ENCODE peak calls at places on chromosomes 3 and 15, in nine cellular contexts. Z, F, U, L, X, I, C, A and Q are unnamed samples.

GRCh38 chr3:141996437-141996836 is 120.0 kb downstream of the ATP1B3 start:
- DNase-seq in U (peak), F (no peak), C (peak), I (no peak), A (no peak), X (no peak), Z (no peak), L (no peak), Q (no peak)

GRCh38 chr3:70916375-70917055 is 604.1 kb upstream of the MDFIC2 start:
- DNase-seq in L (no peak), A (no peak), X (no peak), I (no peak), Z (no peak), F (no peak), C (peak), U (no peak), Q (no peak)

GRCh38 chr15:58361291-58361759 is 70.5 kb upstream of the LIPC start:
- DNase-seq in L (peak), X (no peak), A (no peak), C (no peak), Z (no peak), I (no peak), U (no peak), F (no peak), Q (no peak)

GRCh38 chr3:30810617-30811016 is 83.8 kb downstream of the GADL1 start:
- DNase-seq in Z (no peak), L (no peak), X (no peak), C (no peak), I (no peak), U (no peak), F (peak), A (no peak), Q (no peak)

GRCh38 chr3:99633887-99634558 is 4.4 kb upstream of the COL8A1 start:
- DNase-seq in L (peak), U (no peak), A (peak), I (no peak), Z (no peak), X (no peak), F (no peak), C (peak), Q (no peak)

GRCh38 chr15:29029651-29030195 is 143.9 kb downstream of the APBA2 start:
- DNase-seq in C (no peak), L (no peak), X (no peak), U (no peak), A (no peak), F (no peak), I (no peak), Z (no peak), Q (no peak)

GRCh38 chr3:9149566-9149965 is 99.9 kb downstream of the SRGAP3 start:
- DNase-seq in C (peak), Z (no peak), X (no peak), I (no peak), U (peak), L (no peak), A (no peak), F (no peak), Q (no peak)

GRCh38 chr15:20340331-20340811 is 201.2 kb downstream of the GOLGA6L6 start:
- DNase-seq in U (peak), F (peak), Z (peak), L (no peak), A (no peak), C (no peak), I (peak), X (peak), Q (peak)

GRCh38 chr3:16334909-16335308 is 69.9 kb downstream of the OXNAD1 start:
- DNase-seq in F (no peak), Z (no peak), L (peak), X (no peak), C (no peak), U (no peak), A (peak), I (no peak), Q (no peak)

GRCh38 chr3:114571363-114571762 is 277.5 kb downstream of the TIGIT start:
- DNase-seq in I (no peak), A (no peak), Z (no peak), L (no peak), F (no peak), U (no peak), C (no peak), X (no peak), Q (no peak)

GRCh38 chr3:175121225-175121624 is 262.1 kb downstream of the NAALADL2 start:
- DNase-seq in U (peak), F (no peak), X (no peak), C (peak), L (no peak), I (peak), Z (peak), A (no peak), Q (no peak)

GRCh38 chr3:158991146-158991705 is 189.4 kb downstream of the MFSD1 start:
- DNase-seq in L (no peak), U (peak), F (peak), C (peak), I (peak), A (no peak), Z (peak), X (no peak), Q (no peak)

GRCh38 chr3:9497821-9498565 is 55.6 kb downstream of the LHFPL4 start:
- DNase-seq in U (peak), L (peak), X (no peak), A (no peak), C (peak), Z (no peak), I (no peak), F (no peak), Q (no peak)

GRCh38 chr3:101479022-101479421 is 34.0 kb downstream of the SENP7 start:
- DNase-seq in X (no peak), L (no peak), U (no peak), Z (no peak), I (no peak), C (no peak), A (no peak), F (no peak), Q (no peak)

GRCh38 chr3:33440328-33440577 is at the start of gene UBP1:
- DNase-seq in Z (no peak), A (no peak), F (peak), I (no peak), C (no peak), X (peak), U (no peak), L (no peak), Q (no peak)

GRCh38 chr15:75723847-75724660 is 11.4 kb upstream of the CSPG4 start:
- DNase-seq in X (peak), U (peak), I (peak), A (peak), C (peak), Z (no peak), F (peak), L (peak), Q (peak)

GRCh38 chr3:26281284-26281977 is 341.1 kb upstream of the LRRC3B start:
- DNase-seq in A (no peak), Z (no peak), F (no peak), L (no peak), X (no peak), U (peak), C (peak), I (no peak), Q (no peak)

GRCh38 chr3:146092230-146092629 is 68.8 kb downstream of the PLOD2 start:
- DNase-seq in Z (no peak), C (peak), I (no peak), A (peak), L (peak), X (no peak), F (no peak), U (no peak), Q (no peak)

GRCh38 chr3:59704292-59704691 is 654.5 kb upstream of the CFAP20DC start:
- DNase-seq in Z (no peak), X (no peak), U (no peak), C (no peak), A (no peak), F (no peak), I (no peak), L (no peak), Q (no peak)

GRCh38 chr15:59438891-59439290 is 905 bp downstream of the FAM81A start:
- DNase-seq in X (no peak), C (peak), Z (no peak), F (no peak), I (no peak), L (peak), A (no peak), U (no peak), Q (no peak)

GRCh38 chr15:30670056-30670455 is 44.1 kb downstream of the ARHGAP11B start:
- DNase-seq in A (no peak), L (peak), I (no peak), F (no peak), Z (no peak), C (no peak), U (no peak), X (no peak), Q (no peak)

GRCh38 chr3:160133757-160134156 is 91.5 kb upstream of the C3orf80 start:
- DNase-seq in Z (peak), C (peak), F (no peak), I (peak), L (no peak), U (peak), A (no peak), X (no peak), Q (no peak)

GRCh38 chr3:193068365-193068764 is 150.7 kb upstream of the MB21D2 start:
- DNase-seq in L (no peak), U (no peak), I (no peak), F (no peak), A (no peak), C (no peak), X (no peak), Z (no peak), Q (no peak)

GRCh38 chr3:52450489-52451236 is 3.2 kb downstream of the TNNC1 start:
- DNase-seq in Z (peak), A (no peak), L (no peak), U (no peak), F (peak), C (no peak), X (no peak), I (no peak), Q (no peak)

GRCh38 chr3:40523781-40524180 is 979 bp upstream of the ZNF621 start:
- DNase-seq in C (no peak), X (no peak), L (peak), F (no peak), Z (no peak), I (no peak), A (no peak), U (no peak), Q (no peak)

GRCh38 chr15:44541282-44541958 is 4.5 kb downstream of the EIF3J start:
- DNase-seq in I (no peak), X (no peak), Z (no peak), C (peak), F (no peak), U (peak), A (peak), L (peak), Q (no peak)

GRCh38 chr15:74609938-74610301 is 5.7 kb upstream of the CLK3 start:
- DNase-seq in L (no peak), I (no peak), A (no peak), F (peak), Z (no peak), C (no peak), U (no peak), X (no peak), Q (no peak)

GRCh38 chr3:4350789-4351163 is 47.6 kb downstream of the SETMAR start:
- DNase-seq in I (peak), Z (no peak), L (peak), C (peak), F (no peak), X (no peak), A (no peak), U (peak), Q (peak)

GRCh38 chr15:67863442-67863987 is 23.7 kb upstream of the RNU6-1 start:
- DNase-seq in Z (peak), C (peak), U (peak), A (no peak), L (peak), X (peak), I (peak), F (peak), Q (peak)

GRCh38 chr15:68578960-68579935 is at the start of gene CORO2B:
- DNase-seq in A (no peak), F (peak), U (peak), Z (peak), X (no peak), L (peak), I (no peak), C (no peak), Q (no peak)

GRCh38 chr3:94607778-94608177 is 544.9 kb downstream of the NSUN3 start:
- DNase-seq in L (no peak), A (no peak), U (no peak), Z (no peak), F (no peak), I (no peak), C (no peak), X (no peak), Q (no peak)

GRCh38 chr3:30236011-30236410 is 370.4 kb upstream of the TGFBR2 start:
- DNase-seq in F (no peak), Z (no peak), L (no peak), A (no peak), U (no peak), I (no peak), X (no peak), C (no peak), Q (no peak)

GRCh38 chr15:62841269-62841628 is 201.3 kb upstream of the TPM1 start:
- DNase-seq in I (no peak), C (no peak), U (no peak), F (no peak), X (no peak), L (no peak), A (no peak), Z (no peak), Q (no peak)

GRCh38 chr3:100865442-100865841 is 127.8 kb downstream of the ABI3BP start:
- DNase-seq in U (no peak), C (peak), X (no peak), A (no peak), Z (no peak), I (no peak), L (peak), F (no peak), Q (no peak)

GRCh38 chr15:31267161-31268107 is 59.2 kb upstream of the KLF13 start:
- DNase-seq in U (no peak), X (peak), C (no peak), F (peak), L (no peak), I (peak), A (no peak), Z (peak), Q (peak)

GRCh38 chr3:123586966-123587365 is 2.1 kb upstream of the HACD2 start:
- DNase-seq in I (peak), A (no peak), Z (no peak), L (peak), X (no peak), F (no peak), U (peak), C (peak), Q (no peak)

GRCh38 chr15:68427366-68427765 is 4.6 kb downstream of the ITGA11 start:
- DNase-seq in I (no peak), X (no peak), A (no peak), U (no peak), C (no peak), F (peak), L (no peak), Z (no peak), Q (no peak)

GRCh38 chr3:149971403-149972075 is 844 bp upstream of the PFN2 start:
- DNase-seq in I (peak), C (peak), U (no peak), X (no peak), F (peak), L (peak), Z (peak), A (peak), Q (peak)

GRCh38 chr15:54089776-54090175 is 111.5 kb downstream of the UNC13C start:
- DNase-seq in X (no peak), C (no peak), F (no peak), Z (no peak), U (no peak), L (no peak), A (no peak), I (no peak), Q (no peak)

GRCh38 chr15:71599404-71600225 is 210.7 kb upstream of the NR2E3 start:
- DNase-seq in C (no peak), I (no peak), A (no peak), F (peak), L (no peak), Z (no peak), X (no peak), U (no peak), Q (no peak)

GRCh38 chr15:79036323-79036722 is 54.3 kb downstream of the RASGRF1 start:
- DNase-seq in F (peak), A (no peak), Z (no peak), I (no peak), C (no peak), U (no peak), L (no peak), X (no peak), Q (no peak)

GRCh38 chr15:79035814-79036213 is 54.8 kb downstream of the RASGRF1 start:
- DNase-seq in X (no peak), U (no peak), I (no peak), L (no peak), A (no peak), C (no peak), Z (peak), F (peak), Q (no peak)

GRCh38 chr15:79034284-79034683 is 56.3 kb downstream of the RASGRF1 start:
- DNase-seq in L (no peak), C (no peak), U (no peak), A (no peak), F (no peak), X (no peak), Z (no peak), I (no peak), Q (no peak)

GRCh38 chr15:79032656-79033055 is 57.9 kb downstream of the RASGRF1 start:
- DNase-seq in Z (no peak), F (peak), C (no peak), A (no peak), U (no peak), X (no peak), L (no peak), I (no peak), Q (no peak)

DNA sequence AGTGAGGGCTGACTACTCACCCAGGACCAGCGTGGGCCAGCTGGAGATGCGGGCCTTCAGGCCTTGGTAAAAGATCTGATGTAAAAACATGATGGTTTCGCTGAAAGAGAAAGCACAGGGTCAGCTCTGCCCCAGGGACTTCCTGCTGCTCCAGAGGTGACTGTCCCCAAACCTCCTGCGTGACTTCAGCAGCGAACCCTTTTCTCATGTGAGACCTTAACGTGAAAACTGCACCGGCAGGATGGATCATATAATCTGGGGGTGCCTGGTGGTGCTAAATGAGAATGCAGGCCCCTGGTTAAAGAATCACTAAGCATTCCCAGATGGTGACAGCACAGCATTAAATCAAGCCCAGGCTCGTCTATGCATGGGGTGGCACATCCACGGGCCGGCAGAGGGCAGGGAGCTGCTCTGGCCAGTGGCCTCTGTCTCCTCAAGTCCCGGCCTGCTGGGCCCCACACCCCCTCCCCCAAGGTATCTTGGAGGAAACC is 55.4 kb downstream of the RASGRF1 start:
- DNase-seq in U (peak), Z (peak), F (peak), C (peak), L (no peak), I (no peak), X (no peak), A (no peak), Q (peak)
- TF ChIP-seq CTCF in U (peak), Z (peak), F (no peak), C (peak), L (no peak), I (peak), X (peak), A (no peak), Q (no peak)

GRCh38 chr3:129226374-129226773 is 23.0 kb upstream of the COPG1 start:
- DNase-seq in X (no peak), A (peak), U (peak), Z (no peak), C (peak), F (no peak), I (no peak), L (peak), Q (no peak)

GRCh38 chr3:129224984-129225393 is 24.4 kb upstream of the COPG1 start:
- DNase-seq in A (no peak), L (peak), F (peak), Z (peak), I (peak), C (peak), X (no peak), U (peak), Q (no peak)

GRCh38 chr3:129230311-129231019 is 18.9 kb upstream of the COPG1 start:
- DNase-seq in L (peak), U (peak), A (no peak), Z (no peak), I (no peak), C (peak), F (no peak), X (no peak), Q (no peak)

GRCh38 chr3:129231331-129232119 is 17.9 kb upstream of the COPG1 start:
- DNase-seq in X (no peak), Z (no peak), F (no peak), I (no peak), L (peak), U (peak), C (peak), A (no peak), Q (no peak)

GRCh38 chr3:129228891-129229585 is 20.4 kb upstream of the COPG1 start:
- DNase-seq in I (no peak), Z (peak), X (no peak), F (no peak), C (peak), A (peak), U (peak), L (peak), Q (no peak)
- TF ChIP-seq CTCF in I (no peak), Z (peak), X (no peak), F (no peak), C (no peak), A (peak), U (peak), L (no peak), Q (no peak)

GRCh38 chr15:60592386-60593339 is 113.7 kb upstream of the ICE2 start:
- DNase-seq in X (peak), I (peak), Z (peak), L (peak), C (peak), A (peak), F (peak), U (peak), Q (peak)
- TF ChIP-seq CTCF in X (peak), I (no peak), Z (peak), L (peak), C (peak), A (peak), F (peak), U (peak), Q (peak)

DNA sequence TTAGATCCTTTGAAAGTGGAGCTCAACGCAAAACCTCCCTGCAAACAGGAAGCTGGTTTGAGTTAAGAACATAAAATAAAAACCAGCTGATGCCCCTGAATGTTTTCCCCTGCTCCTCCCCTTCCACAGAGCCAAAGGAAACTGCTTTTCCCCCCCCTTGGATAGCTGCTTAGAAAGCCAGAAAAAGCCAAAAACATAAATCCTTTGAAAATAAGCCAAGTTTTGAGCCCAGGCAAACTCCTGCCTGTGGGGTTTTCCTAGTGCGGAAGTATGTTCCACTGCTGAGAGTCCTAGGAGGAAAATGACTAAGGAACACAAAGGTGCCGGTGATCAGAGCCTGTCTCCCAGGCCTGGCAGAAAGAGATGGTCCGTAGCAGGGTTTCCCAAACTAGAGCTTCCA is 22.2 kb downstream of the MAPKBP1 start:
- DNase-seq in Z (no peak), C (peak), X (no peak), I (no peak), L (peak), U (peak), A (no peak), F (no peak), Q (no peak)
- TF ChIP-seq CTCF in Z (no peak), C (no peak), X (no peak), I (no peak), L (no peak), U (no peak), A (no peak), F (no peak), Q (no peak)

GRCh38 chr15:65927545-65927944 is 58.3 kb downstream of the RAB11A start:
- DNase-seq in L (no peak), I (no peak), X (no peak), C (no peak), F (no peak), A (no peak), Z (peak), U (no peak), Q (no peak)
- TF ChIP-seq CTCF in L (peak), I (no peak), X (peak), C (peak), F (no peak), A (peak), Z (peak), U (peak), Q (no peak)

GRCh38 chr3:180626844-180627243 is 24.9 kb downstream of the TTC14 start:
- DNase-seq in U (no peak), X (no peak), A (no peak), F (no peak), I (no peak), C (no peak), L (no peak), Z (no peak), Q (peak)

GRCh38 chr3:180633722-180634121 is 31.8 kb downstream of the TTC14 start:
- DNase-seq in U (no peak), I (no peak), C (no peak), Z (peak), X (no peak), F (no peak), A (no peak), L (no peak), Q (no peak)

GRCh38 chr3:180630360-180630759 is 28.4 kb downstream of the TTC14 start:
- DNase-seq in Z (no peak), X (no peak), I (no peak), U (peak), A (no peak), F (no peak), C (peak), L (peak), Q (no peak)

GRCh38 chr3:180631317-180631716 is 29.4 kb downstream of the TTC14 start:
- DNase-seq in I (no peak), F (no peak), A (no peak), U (no peak), Z (no peak), X (no peak), L (no peak), C (peak), Q (no peak)
- TF ChIP-seq CTCF in I (no peak), F (no peak), A (peak), U (peak), Z (peak), X (peak), L (peak), C (peak), Q (peak)